ENCODE peak calls at places on chromosomes 12 and 14, in six cellular contexts. A is endothelial cell of umbilical vein; E is adrenal gland; Q is prostate gland; H is CD8-positive, alpha-beta memory T cell; C is lower lobe of right lung. F is an unnamed sample.

GRCh38 chr14:31286456-31287293 is 79.1 kb upstream of the HECTD1 start:
- DNase-seq in Q (no peak), E (no peak), C (no peak), H (no peak), A (no peak), F (peak; percentile 11)

GRCh38 chr14:49786315-49786714 is 18.4 kb downstream of the KLHDC2 start:
- DNase-seq in Q (no peak), C (no peak), H (no peak), A (no peak), E (no peak), F (no peak)

GRCh38 chr14:74401504-74402241 is 24.3 kb downstream of the SYNDIG1L start:
- DNase-seq in Q (no peak), E (peak; percentile 47), A (no peak), H (peak; percentile 53), C (no peak), F (peak; percentile 38)

GRCh38 chr14:77124345-77125274 is 17.0 kb downstream of the ZDHHC22 start:
- DNase-seq in E (peak; percentile 45), Q (peak; percentile 37), H (peak; percentile 63), C (peak; percentile 68), A (peak; percentile 53), F (peak; percentile 71)

GRCh38 chr12:116169071-116169470 is 108.4 kb downstream of the MED13L start:
- DNase-seq in A (no peak), Q (no peak), H (no peak), E (no peak), C (no peak), F (no peak)

GRCh38 chr14:58864751-58865519 is 227.2 kb downstream of the DACT1 start:
- DNase-seq in Q (no peak), E (no peak), C (no peak), A (no peak), H (no peak), F (peak; percentile 51)

GRCh38 chr12:130803707-130804106 is 35.3 kb downstream of the STX2 start:
- DNase-seq in C (no peak), E (no peak), H (no peak), Q (no peak), A (no peak), F (no peak)

GRCh38 chr14:82720931-82721330 is 1187.3 kb upstream of the SEL1L start:
- DNase-seq in H (no peak), E (no peak), C (no peak), Q (peak; percentile 11), A (no peak), F (no peak)

GRCh38 chr12:68785358-68785757 is 22.6 kb upstream of the MDM2 start:
- DNase-seq in A (no peak), E (no peak), C (no peak), Q (no peak), H (no peak), F (no peak)

GRCh38 chr12:103858953-103859601 is 18.0 kb upstream of the NT5DC3 start:
- DNase-seq in A (peak; percentile 28), C (no peak), H (no peak), E (peak; percentile 53), Q (peak; percentile 92), F (no peak)

GRCh38 chr12:112163056-112163455 is 37.7 kb downstream of the TRAFD1 start:
- DNase-seq in A (no peak), C (no peak), H (no peak), E (no peak), Q (no peak), F (no peak)

GRCh38 chr12:32261638-32262037 is 137.7 kb upstream of the FGD4 start:
- DNase-seq in E (no peak), Q (no peak), A (no peak), C (no peak), H (no peak), F (peak; percentile 50)

GRCh38 chr14:54867011-54867410 is 35.6 kb downstream of the GCH1 start:
- DNase-seq in H (no peak), Q (no peak), C (no peak), A (peak; percentile 48), E (no peak), F (peak; percentile 50)

GRCh38 chr12:104599272-104599984 is 142.7 kb downstream of the CHST11 start:
- DNase-seq in E (peak; percentile 40), Q (no peak), A (no peak), H (no peak), C (no peak), F (no peak)

GRCh38 chr12:52206309-52207040 is 14.7 kb upstream of the KRT80 start:
- DNase-seq in Q (no peak), E (peak; percentile 19), C (peak; percentile 34), H (no peak), A (no peak), F (no peak)

GRCh38 chr12:116263431-116263830 is 14.1 kb downstream of the MED13L start:
- DNase-seq in C (no peak), A (no peak), H (no peak), Q (no peak), E (no peak), F (no peak)

GRCh38 chr12:5432011-5432400 is at the start of gene NTF3:
- DNase-seq in C (no peak), E (no peak), H (no peak), Q (peak; percentile 51), A (no peak), F (peak; percentile 65)

GRCh38 chr12:126033746-126034145 is 968.5 kb downstream of the AACS start:
- DNase-seq in H (no peak), E (no peak), A (no peak), Q (no peak), C (no peak), F (no peak)

DNA sequence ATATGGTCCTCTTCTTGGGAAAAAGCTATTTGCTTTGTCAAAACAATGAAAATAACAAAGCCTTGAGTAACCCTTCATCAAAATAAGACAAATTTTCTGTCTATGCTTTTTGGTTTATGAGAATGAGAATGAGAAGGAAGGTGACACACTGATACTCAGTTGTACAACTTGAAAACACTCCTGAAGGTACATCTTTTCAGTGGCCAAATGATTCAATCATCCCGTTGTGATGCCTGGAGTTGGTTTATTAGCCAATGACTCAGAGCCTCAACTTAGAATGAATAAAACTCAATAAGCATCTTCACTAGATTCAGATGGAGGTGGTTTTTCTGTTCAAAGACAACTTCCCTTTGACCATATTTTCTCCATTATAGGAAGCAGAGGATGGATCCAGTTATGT is 7.8 kb upstream of the CALM1 start:
- DNase-seq in A (no peak), C (no peak), Q (no peak), H (no peak), E (no peak), F (no peak)
- H3K4me3 ChIP-seq in A (no peak overlapping the region), C (no peak overlapping the region), Q (no peak overlapping the region), H (no peak overlapping the region), E (no peak overlapping the region), F (no peak overlapping the region)

DNA sequence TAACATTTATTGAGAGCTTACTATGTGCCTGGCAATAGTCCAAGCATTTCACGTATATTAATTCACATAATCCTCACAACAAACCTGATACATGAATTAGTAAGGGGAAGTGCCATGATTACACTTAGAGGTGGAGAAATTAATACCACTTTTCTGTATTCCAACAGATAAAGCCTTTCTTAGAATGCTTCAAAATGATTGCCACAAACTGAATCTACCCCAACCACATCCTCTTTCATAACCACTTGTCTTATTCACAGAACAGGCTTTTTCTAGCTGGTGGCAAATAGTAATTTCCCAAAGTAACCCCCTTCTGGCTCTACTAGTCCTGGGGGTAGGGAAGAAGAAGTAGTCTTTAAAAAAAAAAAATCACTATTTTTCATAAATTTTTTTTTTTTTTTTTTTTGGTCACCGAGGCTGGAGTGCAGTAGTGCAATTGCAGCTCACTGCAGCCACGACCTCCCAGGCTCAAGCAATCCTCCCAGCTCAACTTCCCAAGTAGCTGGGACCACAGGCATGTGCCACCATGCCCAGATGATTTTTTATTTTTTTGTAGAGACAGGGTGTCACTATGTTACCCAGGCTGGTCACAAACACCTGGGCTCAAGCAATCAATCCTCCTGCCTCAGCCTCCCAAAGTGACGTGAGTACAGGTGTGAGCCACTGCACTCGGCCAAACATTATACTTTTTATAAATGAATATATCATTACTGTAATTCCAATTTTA is 59.0 kb upstream of the ARID2 start:
- DNase-seq in H (peak; percentile 42), Q (no peak), C (no peak), E (no peak), A (no peak), F (no peak)
- H3K27ac ChIP-seq in H (no peak overlapping the region), Q (no peak overlapping the region), C (no peak overlapping the region), E (no peak overlapping the region), A (no peak overlapping the region), F (no peak overlapping the region)

GRCh38 chr12:10214877-10215267 is 2.2 kb downstream of the GABARAPL1 start:
- DNase-seq in Q (no peak), C (no peak), E (no peak), A (no peak), H (no peak), F (no peak)
- H3K4me3 ChIP-seq in Q (peak overlapping the region; percentile 71), C (peak overlapping the region; percentile 81), E (no peak overlapping the region), A (peak overlapping the region; percentile 46), H (no peak overlapping the region), F (no peak overlapping the region)

GRCh38 chr12:56803750-56804149 is 40.6 kb downstream of the HSD17B6 start:
- DNase-seq in C (no peak), E (peak; percentile 36), Q (peak; percentile 13), H (no peak), A (no peak), F (no peak)

GRCh38 chr12:56804169-56804568 is 41.0 kb downstream of the HSD17B6 start:
- DNase-seq in E (no peak), C (no peak), A (no peak), Q (no peak), H (no peak), F (no peak)

GRCh38 chr12:56800221-56800620 is 37.1 kb downstream of the HSD17B6 start:
- DNase-seq in H (no peak), A (no peak), Q (no peak), E (no peak), C (no peak), F (no peak)

GRCh38 chr12:56804684-56805083 is 41.6 kb downstream of the HSD17B6 start:
- DNase-seq in A (no peak), Q (no peak), C (no peak), H (no peak), E (no peak), F (no peak)

GRCh38 chr12:56801661-56802622 is 38.8 kb downstream of the HSD17B6 start:
- DNase-seq in H (no peak), E (no peak), Q (no peak), C (no peak), A (no peak), F (no peak)
- H3K27ac ChIP-seq in H (no peak overlapping the region), E (no peak overlapping the region), Q (no peak overlapping the region), C (no peak overlapping the region), A (no peak overlapping the region), F (no peak overlapping the region)

F was measured in WERI-Rb-1.